ENCODE peak calls at places on chromosomes 1 and 21, in seven cellular contexts. One of them, this sample, is unnamed.

GRCh38 chr1:234820597-234820996 is 210.6 kb upstream of the IRF2BP2 start:
- DNase-seq in fibroblast of pulmonary artery: no peak
- DNase-seq in activated CD8-positive, alpha-beta memory T cell treated with anti-CD3 and anti-CD28 coated beads for 24 hours: no peak
- DNase-seq in occipital lobe: no peak
- DNase-seq in NCI-H1105: no peak
- DNase-seq in activated CD4-positive, alpha-beta T cell treated with anti-CD3 and anti-CD28 coated beads, Interleukin-2, amount 50 U/mL, for 24 hours: no peak
- DNase-seq in stromal cell of bone marrow: no peak
- DNase-seq in this sample: no peak

GRCh38 chr1:71296551-71296950 is 215.7 kb upstream of the ZRANB2 start:
- DNase-seq in fibroblast of pulmonary artery: no peak
- DNase-seq in activated CD8-positive, alpha-beta memory T cell treated with anti-CD3 and anti-CD28 coated beads for 24 hours: no peak
- DNase-seq in occipital lobe: no peak
- DNase-seq in NCI-H1105: no peak
- DNase-seq in activated CD4-positive, alpha-beta T cell treated with anti-CD3 and anti-CD28 coated beads, Interleukin-2, amount 50 U/mL, for 24 hours: no peak
- DNase-seq in stromal cell of bone marrow: no peak
- DNase-seq in this sample: no peak

GRCh38 chr1:152035406-152036315 is 1.1 kb downstream of the S100A11 start:
- DNase-seq in fibroblast of pulmonary artery: peak; percentile 39
- DNase-seq in activated CD8-positive, alpha-beta memory T cell treated with anti-CD3 and anti-CD28 coated beads for 24 hours: no peak
- DNase-seq in occipital lobe: no peak
- DNase-seq in NCI-H1105: no peak
- DNase-seq in activated CD4-positive, alpha-beta T cell treated with anti-CD3 and anti-CD28 coated beads, Interleukin-2, amount 50 U/mL, for 24 hours: no peak
- DNase-seq in stromal cell of bone marrow: no peak
- DNase-seq in this sample: no peak

GRCh38 chr21:44288251-44289110 is 2.8 kb downstream of the AIRE start:
- DNase-seq in fibroblast of pulmonary artery: no peak
- DNase-seq in activated CD8-positive, alpha-beta memory T cell treated with anti-CD3 and anti-CD28 coated beads for 24 hours: no peak
- DNase-seq in occipital lobe: no peak
- DNase-seq in NCI-H1105: no peak
- DNase-seq in activated CD4-positive, alpha-beta T cell treated with anti-CD3 and anti-CD28 coated beads, Interleukin-2, amount 50 U/mL, for 24 hours: no peak
- DNase-seq in stromal cell of bone marrow: no peak
- DNase-seq in this sample: no peak

GRCh38 chr1:43522776-43523480 is 7.8 kb upstream of the PTPRF start:
- DNase-seq in fibroblast of pulmonary artery: peak; percentile 55
- DNase-seq in activated CD8-positive, alpha-beta memory T cell treated with anti-CD3 and anti-CD28 coated beads for 24 hours: no peak
- DNase-seq in occipital lobe: no peak
- DNase-seq in NCI-H1105: no peak
- DNase-seq in activated CD4-positive, alpha-beta T cell treated with anti-CD3 and anti-CD28 coated beads, Interleukin-2, amount 50 U/mL, for 24 hours: no peak
- DNase-seq in stromal cell of bone marrow: no peak
- DNase-seq in this sample: no peak

GRCh38 chr1:22447581-22448215 is 4.0 kb upstream of the ZBTB40 start:
- DNase-seq in fibroblast of pulmonary artery: peak; percentile 49
- DNase-seq in activated CD8-positive, alpha-beta memory T cell treated with anti-CD3 and anti-CD28 coated beads for 24 hours: no peak
- DNase-seq in occipital lobe: peak; percentile 31
- DNase-seq in NCI-H1105: no peak
- DNase-seq in activated CD4-positive, alpha-beta T cell treated with anti-CD3 and anti-CD28 coated beads, Interleukin-2, amount 50 U/mL, for 24 hours: no peak
- DNase-seq in stromal cell of bone marrow: peak; percentile 70
- DNase-seq in this sample: no peak

GRCh38 chr1:192807221-192807967 is 1.4 kb upstream of the RGS2 start:
- DNase-seq in fibroblast of pulmonary artery: peak; percentile 61
- DNase-seq in activated CD8-positive, alpha-beta memory T cell treated with anti-CD3 and anti-CD28 coated beads for 24 hours: peak; percentile 57
- DNase-seq in occipital lobe: no peak
- DNase-seq in NCI-H1105: no peak
- DNase-seq in activated CD4-positive, alpha-beta T cell treated with anti-CD3 and anti-CD28 coated beads, Interleukin-2, amount 50 U/mL, for 24 hours: no peak
- DNase-seq in stromal cell of bone marrow: peak; percentile 21
- DNase-seq in this sample: no peak

GRCh38 chr1:65514083-65514482 is 93.6 kb downstream of the LEPR start:
- DNase-seq in fibroblast of pulmonary artery: no peak
- DNase-seq in activated CD8-positive, alpha-beta memory T cell treated with anti-CD3 and anti-CD28 coated beads for 24 hours: no peak
- DNase-seq in occipital lobe: no peak
- DNase-seq in NCI-H1105: no peak
- DNase-seq in activated CD4-positive, alpha-beta T cell treated with anti-CD3 and anti-CD28 coated beads, Interleukin-2, amount 50 U/mL, for 24 hours: no peak
- DNase-seq in stromal cell of bone marrow: peak; percentile 81
- DNase-seq in this sample: no peak

GRCh38 chr1:172970186-172970585 is 80.6 kb downstream of the TNFSF18 start:
- DNase-seq in fibroblast of pulmonary artery: peak; percentile 32
- DNase-seq in activated CD8-positive, alpha-beta memory T cell treated with anti-CD3 and anti-CD28 coated beads for 24 hours: no peak
- DNase-seq in occipital lobe: no peak
- DNase-seq in NCI-H1105: no peak
- DNase-seq in activated CD4-positive, alpha-beta T cell treated with anti-CD3 and anti-CD28 coated beads, Interleukin-2, amount 50 U/mL, for 24 hours: no peak
- DNase-seq in stromal cell of bone marrow: peak; percentile 65
- DNase-seq in this sample: no peak

GRCh38 chr21:42336065-42336464 is 14.7 kb downstream of the TFF2 start:
- DNase-seq in fibroblast of pulmonary artery: peak; percentile 22
- DNase-seq in activated CD8-positive, alpha-beta memory T cell treated with anti-CD3 and anti-CD28 coated beads for 24 hours: no peak
- DNase-seq in occipital lobe: no peak
- DNase-seq in NCI-H1105: no peak
- DNase-seq in activated CD4-positive, alpha-beta T cell treated with anti-CD3 and anti-CD28 coated beads, Interleukin-2, amount 50 U/mL, for 24 hours: no peak
- DNase-seq in stromal cell of bone marrow: no peak
- DNase-seq in this sample: peak; percentile 70

GRCh38 chr21:45001134-45002095 is 61.6 kb downstream of the SLX9 start:
- DNase-seq in fibroblast of pulmonary artery: peak; percentile 70
- DNase-seq in activated CD8-positive, alpha-beta memory T cell treated with anti-CD3 and anti-CD28 coated beads for 24 hours: no peak
- DNase-seq in occipital lobe: peak; percentile 16
- DNase-seq in NCI-H1105: no peak
- DNase-seq in activated CD4-positive, alpha-beta T cell treated with anti-CD3 and anti-CD28 coated beads, Interleukin-2, amount 50 U/mL, for 24 hours: no peak
- DNase-seq in stromal cell of bone marrow: peak; percentile 71
- DNase-seq in this sample: no peak

GRCh38 chr1:53273526-53273925 is 35.2 kb upstream of the MAGOH start:
- DNase-seq in fibroblast of pulmonary artery: no peak
- DNase-seq in activated CD8-positive, alpha-beta memory T cell treated with anti-CD3 and anti-CD28 coated beads for 24 hours: no peak
- DNase-seq in occipital lobe: no peak
- DNase-seq in NCI-H1105: no peak
- DNase-seq in activated CD4-positive, alpha-beta T cell treated with anti-CD3 and anti-CD28 coated beads, Interleukin-2, amount 50 U/mL, for 24 hours: no peak
- DNase-seq in stromal cell of bone marrow: no peak
- DNase-seq in this sample: no peak

GRCh38 chr1:236141447-236142357 is 637 bp upstream of the GPR137B start:
- DNase-seq in fibroblast of pulmonary artery: peak; percentile 54
- DNase-seq in activated CD8-positive, alpha-beta memory T cell treated with anti-CD3 and anti-CD28 coated beads for 24 hours: peak; percentile 67
- DNase-seq in occipital lobe: peak; percentile 29
- DNase-seq in NCI-H1105: no peak
- DNase-seq in activated CD4-positive, alpha-beta T cell treated with anti-CD3 and anti-CD28 coated beads, Interleukin-2, amount 50 U/mL, for 24 hours: no peak
- DNase-seq in stromal cell of bone marrow: peak; percentile 19
- DNase-seq in this sample: no peak

GRCh38 chr1:239914827-239915231 is 176.9 kb upstream of the FMN2 start:
- DNase-seq in fibroblast of pulmonary artery: peak; percentile 16
- DNase-seq in activated CD8-positive, alpha-beta memory T cell treated with anti-CD3 and anti-CD28 coated beads for 24 hours: no peak
- DNase-seq in occipital lobe: no peak
- DNase-seq in NCI-H1105: no peak
- DNase-seq in activated CD4-positive, alpha-beta T cell treated with anti-CD3 and anti-CD28 coated beads, Interleukin-2, amount 50 U/mL, for 24 hours: no peak
- DNase-seq in stromal cell of bone marrow: peak; percentile 93
- DNase-seq in this sample: no peak

GRCh38 chr1:8419172-8419571 is 101.3 kb downstream of the SLC45A1 start:
- DNase-seq in fibroblast of pulmonary artery: peak; percentile 43
- DNase-seq in activated CD8-positive, alpha-beta memory T cell treated with anti-CD3 and anti-CD28 coated beads for 24 hours: no peak
- DNase-seq in occipital lobe: no peak
- DNase-seq in NCI-H1105: no peak
- DNase-seq in activated CD4-positive, alpha-beta T cell treated with anti-CD3 and anti-CD28 coated beads, Interleukin-2, amount 50 U/mL, for 24 hours: no peak
- DNase-seq in stromal cell of bone marrow: peak; percentile 52
- DNase-seq in this sample: no peak

GRCh38 chr1:108815566-108815965 is 41.3 kb downstream of the AKNAD1 start:
- DNase-seq in fibroblast of pulmonary artery: peak; percentile 15
- DNase-seq in activated CD8-positive, alpha-beta memory T cell treated with anti-CD3 and anti-CD28 coated beads for 24 hours: no peak
- DNase-seq in occipital lobe: no peak
- DNase-seq in NCI-H1105: no peak
- DNase-seq in activated CD4-positive, alpha-beta T cell treated with anti-CD3 and anti-CD28 coated beads, Interleukin-2, amount 50 U/mL, for 24 hours: no peak
- DNase-seq in stromal cell of bone marrow: no peak
- DNase-seq in this sample: no peak

GRCh38 chr1:211420389-211420788 is 71.6 kb downstream of the RD3 start:
- DNase-seq in fibroblast of pulmonary artery: peak; percentile 8
- DNase-seq in activated CD8-positive, alpha-beta memory T cell treated with anti-CD3 and anti-CD28 coated beads for 24 hours: no peak
- DNase-seq in occipital lobe: no peak
- DNase-seq in NCI-H1105: no peak
- DNase-seq in activated CD4-positive, alpha-beta T cell treated with anti-CD3 and anti-CD28 coated beads, Interleukin-2, amount 50 U/mL, for 24 hours: no peak
- DNase-seq in stromal cell of bone marrow: no peak
- DNase-seq in this sample: no peak

GRCh38 chr1:108117908-108118902 is 81.9 kb downstream of the SLC25A24 start:
- DNase-seq in fibroblast of pulmonary artery: no peak
- DNase-seq in activated CD8-positive, alpha-beta memory T cell treated with anti-CD3 and anti-CD28 coated beads for 24 hours: no peak
- DNase-seq in occipital lobe: no peak
- DNase-seq in NCI-H1105: no peak
- DNase-seq in activated CD4-positive, alpha-beta T cell treated with anti-CD3 and anti-CD28 coated beads, Interleukin-2, amount 50 U/mL, for 24 hours: no peak
- DNase-seq in stromal cell of bone marrow: peak; percentile 47
- DNase-seq in this sample: no peak

GRCh38 chr1:54335396-54336056 is 70.7 kb downstream of the SSBP3 start:
- DNase-seq in fibroblast of pulmonary artery: peak; percentile 97
- DNase-seq in activated CD8-positive, alpha-beta memory T cell treated with anti-CD3 and anti-CD28 coated beads for 24 hours: no peak
- DNase-seq in occipital lobe: no peak
- DNase-seq in NCI-H1105: no peak
- DNase-seq in activated CD4-positive, alpha-beta T cell treated with anti-CD3 and anti-CD28 coated beads, Interleukin-2, amount 50 U/mL, for 24 hours: no peak
- DNase-seq in stromal cell of bone marrow: peak; percentile 89
- DNase-seq in this sample: no peak

GRCh38 chr1:165900576-165901380 is 73.4 kb downstream of the UCK2 start:
- DNase-seq in fibroblast of pulmonary artery: peak; percentile 68
- DNase-seq in activated CD8-positive, alpha-beta memory T cell treated with anti-CD3 and anti-CD28 coated beads for 24 hours: no peak
- DNase-seq in occipital lobe: no peak
- DNase-seq in NCI-H1105: peak; percentile 85
- DNase-seq in activated CD4-positive, alpha-beta T cell treated with anti-CD3 and anti-CD28 coated beads, Interleukin-2, amount 50 U/mL, for 24 hours: no peak
- DNase-seq in stromal cell of bone marrow: no peak
- DNase-seq in this sample: no peak

GRCh38 chr1:59653968-59654367 is 160.8 kb upstream of the HOOK1 start:
- DNase-seq in fibroblast of pulmonary artery: no peak
- DNase-seq in activated CD8-positive, alpha-beta memory T cell treated with anti-CD3 and anti-CD28 coated beads for 24 hours: no peak
- DNase-seq in occipital lobe: no peak
- DNase-seq in NCI-H1105: no peak
- DNase-seq in activated CD4-positive, alpha-beta T cell treated with anti-CD3 and anti-CD28 coated beads, Interleukin-2, amount 50 U/mL, for 24 hours: no peak
- DNase-seq in stromal cell of bone marrow: no peak
- DNase-seq in this sample: no peak

GRCh38 chr1:155379180-155379876 is 58.6 kb downstream of the RUSC1 start:
- DNase-seq in fibroblast of pulmonary artery: peak; percentile 92
- DNase-seq in activated CD8-positive, alpha-beta memory T cell treated with anti-CD3 and anti-CD28 coated beads for 24 hours: no peak
- DNase-seq in occipital lobe: no peak
- DNase-seq in NCI-H1105: peak; percentile 8
- DNase-seq in activated CD4-positive, alpha-beta T cell treated with anti-CD3 and anti-CD28 coated beads, Interleukin-2, amount 50 U/mL, for 24 hours: no peak
- DNase-seq in stromal cell of bone marrow: peak; percentile 82
- DNase-seq in this sample: no peak

GRCh38 chr1:30596470-30596869 is 126.9 kb downstream of the MATN1 start:
- DNase-seq in fibroblast of pulmonary artery: no peak
- DNase-seq in activated CD8-positive, alpha-beta memory T cell treated with anti-CD3 and anti-CD28 coated beads for 24 hours: no peak
- DNase-seq in occipital lobe: no peak
- DNase-seq in NCI-H1105: no peak
- DNase-seq in activated CD4-positive, alpha-beta T cell treated with anti-CD3 and anti-CD28 coated beads, Interleukin-2, amount 50 U/mL, for 24 hours: no peak
- DNase-seq in stromal cell of bone marrow: no peak
- DNase-seq in this sample: no peak

GRCh38 chr1:78070758-78071157 is 25.0 kb downstream of the GIPC2 start:
- DNase-seq in fibroblast of pulmonary artery: peak; percentile 55
- DNase-seq in activated CD8-positive, alpha-beta memory T cell treated with anti-CD3 and anti-CD28 coated beads for 24 hours: no peak
- DNase-seq in occipital lobe: no peak
- DNase-seq in NCI-H1105: no peak
- DNase-seq in activated CD4-positive, alpha-beta T cell treated with anti-CD3 and anti-CD28 coated beads, Interleukin-2, amount 50 U/mL, for 24 hours: no peak
- DNase-seq in stromal cell of bone marrow: peak; percentile 83
- DNase-seq in this sample: no peak

GRCh38 chr1:47330212-47330611 is 3.4 kb upstream of the CMPK1 start:
- DNase-seq in fibroblast of pulmonary artery: no peak
- DNase-seq in activated CD8-positive, alpha-beta memory T cell treated with anti-CD3 and anti-CD28 coated beads for 24 hours: no peak
- DNase-seq in occipital lobe: no peak
- DNase-seq in NCI-H1105: no peak
- DNase-seq in activated CD4-positive, alpha-beta T cell treated with anti-CD3 and anti-CD28 coated beads, Interleukin-2, amount 50 U/mL, for 24 hours: no peak
- DNase-seq in stromal cell of bone marrow: no peak
- DNase-seq in this sample: no peak

This sample was measured in iPS DF 6.9.